ENCODE peak calls at places on chromosomes 7 and 10, in six cellular contexts. F is adipocyte, T is psoas muscle, Q is tibial artery, O is thoracic aorta, S is PC-9. Y is an unnamed sample. For H3K4me1, the result is how much of the 10 kb centered on the place peaks cover.

GRCh38 chr10:24873281-24873683 is 79.1 kb downstream of the PRTFDC1 start:
- DNase-seq in F (peak), T (no peak), Q (peak), O (no peak), S (peak), Y (no peak)

GRCh38 chr7:41107938-41108448 is 594.9 kb downstream of the INHBA start:
- DNase-seq in F (peak), T (no peak), Q (no peak), O (no peak), S (peak), Y (no peak)

GRCh38 chr10:69292449-69292848 is 14.2 kb downstream of the HK1 start:
- DNase-seq in F (no peak), T (no peak), Q (no peak), O (no peak), S (no peak), Y (no peak)

GRCh38 chr10:11499425-11500071 is 111.9 kb downstream of the USP6NL start:
- DNase-seq in F (no peak), T (no peak), Q (no peak), O (no peak), S (no peak), Y (no peak)

GRCh38 chr7:47405921-47406765 is 175.8 kb downstream of the TNS3 start:
- DNase-seq in F (peak), T (peak), Q (no peak), O (no peak), S (no peak), Y (no peak)

GRCh38 chr10:73814276-73814895 is 3.0 kb upstream of the NDST2 start:
- DNase-seq in F (no peak), T (no peak), Q (no peak), O (no peak), S (no peak), Y (no peak)

GRCh38 chr10:127243490-127244272 is 47.3 kb upstream of the INSYN2A start:
- DNase-seq in F (peak), T (no peak), Q (no peak), O (no peak), S (no peak), Y (no peak)

GRCh38 chr10:34163075-34163905 is 651.8 kb downstream of the PARD3 start:
- DNase-seq in F (no peak), T (no peak), Q (no peak), O (no peak), S (no peak), Y (no peak)

GRCh38 chr7:36958094-36958718 is 233.9 kb upstream of the AOAH start:
- DNase-seq in F (no peak), T (no peak), Q (no peak), O (no peak), S (no peak), Y (no peak)

GRCh38 chr7:6248581-6248980 is 23.8 kb downstream of the CYTH3 start:
- DNase-seq in F (peak), T (no peak), Q (no peak), O (no peak), S (no peak), Y (no peak)

GRCh38 chr7:108142675-108143259 is 12.6 kb upstream of the LAMB4 start:
- DNase-seq in F (no peak), T (no peak), Q (no peak), O (no peak), S (no peak), Y (no peak)

GRCh38 chr10:21217748-21218367 is 307.6 kb downstream of the SKIDA1 start:
- DNase-seq in F (no peak), T (no peak), Q (no peak), O (no peak), S (no peak), Y (no peak)

GRCh38 chr7:90239625-90240228 is 5.2 kb upstream of the CFAP69 start:
- DNase-seq in F (no peak), T (no peak), Q (no peak), O (no peak), S (no peak), Y (no peak)

GRCh38 chr10:15140640-15141039 is 27.9 kb downstream of the NMT2 start:
- DNase-seq in F (no peak), T (no peak), Q (no peak), O (no peak), S (no peak), Y (no peak)

GRCh38 chr7:28411876-28412662 is at the start of gene CREB5:
- DNase-seq in F (no peak), T (no peak), Q (no peak), O (no peak), S (no peak), Y (no peak)

GRCh38 chr7:45098983-45099839 is 10.4 kb upstream of the NACAD start:
- DNase-seq in F (no peak), T (no peak), Q (no peak), O (no peak), S (no peak), Y (no peak)

GRCh38 chr7:43562383-43562782 is 20.5 kb upstream of the STK17A start:
- DNase-seq in F (no peak), T (no peak), Q (no peak), O (no peak), S (no peak), Y (no peak)

GRCh38 chr7:103718482-103719415 is 270.7 kb downstream of the RELN start:
- DNase-seq in F (no peak), T (no peak), Q (no peak), O (no peak), S (peak), Y (no peak)

GRCh38 chr10:32386623-32387022 is 39.7 kb upstream of the EPC1 start:
- DNase-seq in F (peak), T (no peak), Q (no peak), O (no peak), S (peak), Y (no peak)

GRCh38 chr10:43065761-43066160 is 11.1 kb upstream of the RET start:
- DNase-seq in F (no peak), T (no peak), Q (no peak), O (no peak), S (no peak), Y (no peak)

GRCh38 chr10:121450247-121450646 is 148.0 kb downstream of the FGFR2 start:
- DNase-seq in F (no peak), T (no peak), Q (no peak), O (no peak), S (no peak), Y (no peak)

GRCh38 chr10:77773631-77774426 is 136.2 kb upstream of the KCNMA1 start:
- DNase-seq in F (no peak), T (no peak), Q (no peak), O (no peak), S (no peak), Y (no peak)

GRCh38 chr7:115387168-115387567 is 465.3 kb downstream of the MDFIC start:
- DNase-seq in F (no peak), T (no peak), Q (no peak), O (no peak), S (no peak), Y (no peak)

GRCh38 chr10:78896169-78896931 is 172.4 kb upstream of the ZMIZ1 start:
- DNase-seq in F (no peak), T (no peak), Q (no peak), O (no peak), S (no peak), Y (no peak)

GRCh38 chr10:29828440-29828894 is 193.7 kb upstream of the SVIL start:
- DNase-seq in F (peak), T (no peak), Q (no peak), O (no peak), S (peak), Y (no peak)

GRCh38 chr7:98899816-98900215 is 21.5 kb downstream of the TRRAP start:
- DNase-seq in F (no peak), T (no peak), Q (no peak), O (no peak), S (no peak), Y (no peak)

GRCh38 chr7:40551685-40552576 is 417.1 kb downstream of the SUGCT start:
- DNase-seq in F (peak), T (no peak), Q (no peak), O (no peak), S (no peak), Y (no peak)

GRCh38 chr10:25934673-25935139 is 677 bp downstream of the MYO3A start:
- DNase-seq in F (no peak), T (no peak), Q (no peak), O (no peak), S (no peak), Y (no peak)

GRCh38 chr7:122006687-122007086 is 133.7 kb downstream of the PTPRZ1 start:
- DNase-seq in F (no peak), T (no peak), Q (no peak), O (no peak), S (peak), Y (no peak)

GRCh38 chr10:133526957-133527588 is at the start of gene CYP2E1:
- DNase-seq in F (no peak), T (no peak), Q (no peak), O (no peak), S (no peak), Y (no peak)
- H3K4me3 ChIP-seq in F (peak), T (peak), Q (peak), O (peak), S (no peak), Y (peak)

GRCh38 chr7:55522268-55522902 is 49.9 kb downstream of the VOPP1 start:
- DNase-seq in F (no peak), T (no peak), Q (no peak), O (no peak), S (no peak), Y (no peak)
- H3K4me1 ChIP-seq in F (under half), T (half or more), Q (under half), O (half or more), S (under half), Y (under half)

GRCh38 chr10:76086571-76087260 is 655.3 kb downstream of the LRMDA start:
- DNase-seq in F (peak), T (peak), Q (peak), O (no peak), S (no peak), Y (no peak)
- H3K4me3 ChIP-seq in F (no peak), T (no peak), Q (no peak), O (peak), S (no peak), Y (no peak)

GRCh38 chr10:71268247-71268691 is 50.8 kb upstream of the SLC29A3 start:
- DNase-seq in F (peak), T (no peak), Q (no peak), O (no peak), S (no peak), Y (no peak)
- H3K4me1 ChIP-seq in F (under half), T (under half), Q (under half), O (under half), S (under half), Y (under half)

GRCh38 chr10:92847185-92847864 is 995 bp upstream of the EXOC6 start:
- DNase-seq in F (no peak), T (no peak), Q (no peak), O (no peak), S (peak), Y (no peak)
- H3K4me3 ChIP-seq in F (no peak), T (peak), Q (peak), O (peak), S (peak), Y (peak)

GRCh38 chr10:132589015-132589414 is 51.4 kb downstream of the INPP5A start:
- DNase-seq in F (no peak), T (no peak), Q (no peak), O (no peak), S (no peak), Y (no peak)
- H3K4me1 ChIP-seq in F (under half), T (half or more), Q (half or more), O (half or more), S (under half), Y (under half)

Y was measured in effector memory CD4-positive, alpha-beta T cell.